ENCODE peak calls at places on chromosome 14, in seven cellular contexts. Q is mesothelial cell of epicardium, O is left colon, I is psoas muscle, J is body of pancreas, Z is bronchial epithelial cell, K is HS-5. B is an unnamed sample.

GRCh38 chr14:64763801-64764511 is 59.7 kb downstream of the PLEKHG3 start:
- DNase-seq in K (no peak), O (no peak), Q (no peak), J (no peak), Z (no peak), I (no peak), B (no peak)

GRCh38 chr14:105299654-105300541 is 903 bp downstream of the BRF1 start:
- DNase-seq in K (no peak), Q (no peak), Z (no peak), I (peak; percentile 62), O (no peak), J (peak; percentile 61), B (no peak)

GRCh38 chr14:104797112-104798044 is 1.8 kb upstream of the AKT1 start:
- DNase-seq in Q (no peak), K (no peak), I (no peak), J (no peak), O (no peak), Z (no peak), B (no peak)

GRCh38 chr14:77011226-77011762 is 17.2 kb downstream of the IRF2BPL start:
- DNase-seq in O (peak; percentile 76), I (no peak), Q (no peak), K (no peak), J (no peak), Z (no peak), B (no peak)

GRCh38 chr14:95895720-95896119 is 19.1 kb downstream of the TUNAR start:
- DNase-seq in O (no peak), J (peak; percentile 53), K (no peak), Q (no peak), I (no peak), Z (no peak), B (no peak)

GRCh38 chr14:93115920-93116675 is at the start of gene ITPK1:
- DNase-seq in J (peak; percentile 65), O (peak; percentile 54), Z (peak; percentile 11), K (no peak), Q (peak; percentile 50), I (peak; percentile 61), B (no peak)

GRCh38 chr14:86115972-86116371 is 586.0 kb downstream of the FLRT2 start:
- DNase-seq in Z (no peak), O (no peak), K (no peak), I (no peak), Q (no peak), J (no peak), B (no peak)

GRCh38 chr14:23436327-23437141 is 1.1 kb upstream of the MYH7 start:
- DNase-seq in Z (no peak), O (no peak), J (peak; percentile 57), Q (no peak), I (no peak), K (no peak), B (peak; percentile 29)

GRCh38 chr14:93231129-93231979 is 24.3 kb downstream of the UBR7 start:
- DNase-seq in Z (peak; percentile 41), K (no peak), I (no peak), J (peak; percentile 29), O (no peak), Q (no peak), B (peak; percentile 57)

GRCh38 chr14:24874514-24875202 is 175.3 kb downstream of the STXBP6 start:
- DNase-seq in K (no peak), O (no peak), Z (no peak), I (no peak), J (no peak), Q (no peak), B (no peak)

GRCh38 chr14:53855574-53855973 is 101.1 kb downstream of the BMP4 start:
- DNase-seq in O (no peak), Q (no peak), J (no peak), K (no peak), Z (peak; percentile 54), I (no peak), B (no peak)

GRCh38 chr14:54465654-54466053 is 23.1 kb downstream of the GMFB start:
- DNase-seq in Z (no peak), J (no peak), Q (no peak), I (no peak), O (no peak), K (no peak), B (no peak)

GRCh38 chr14:65102441-65103149 is at the start of gene MAX:
- DNase-seq in K (peak; percentile 85), Z (peak; percentile 92), I (peak; percentile 98), Q (peak; percentile 91), O (peak; percentile 99), J (peak; percentile 97), B (peak; percentile 99)

GRCh38 chr14:91228112-91229004 is 16.1 kb downstream of the GPR68 start:
- DNase-seq in I (no peak), Q (no peak), J (no peak), O (no peak), Z (peak; percentile 96), K (peak; percentile 24), B (no peak)

GRCh38 chr14:92987713-92988510 is 65.0 kb downstream of the CHGA start:
- DNase-seq in J (no peak), I (no peak), Q (no peak), K (no peak), Z (no peak), O (no peak), B (no peak)

GRCh38 chr14:86912689-86913088 is 1080.3 kb downstream of the GALC start:
- DNase-seq in O (no peak), Q (no peak), I (no peak), K (no peak), J (no peak), Z (no peak), B (no peak)

GRCh38 chr14:76964695-76965094 is 63.8 kb downstream of the IRF2BPL start:
- DNase-seq in I (no peak), Z (no peak), J (no peak), Q (no peak), K (no peak), O (no peak), B (no peak)

GRCh38 chr14:58871972-58872530 is 234.3 kb downstream of the DACT1 start:
- DNase-seq in K (no peak), O (no peak), I (no peak), Z (peak; percentile 10), Q (no peak), J (no peak), B (no peak)

GRCh38 chr14:105019861-105020814 is 745 bp downstream of the CDCA4 start:
- DNase-seq in K (no peak), Q (peak; percentile 47), O (no peak), Z (no peak), I (peak; percentile 24), J (peak; percentile 34), B (no peak)

GRCh38 chr14:48536318-48536717 is 860.9 kb upstream of the MDGA2 start:
- DNase-seq in Z (no peak), Q (no peak), I (no peak), J (no peak), O (no peak), K (no peak), B (no peak)

GRCh38 chr14:104771918-104772706 is 19.2 kb downstream of the SIVA1 start:
- DNase-seq in Z (no peak), Q (no peak), I (no peak), J (no peak), O (no peak), K (no peak), B (no peak)

GRCh38 chr14:65926504-65926903 is 514.0 kb downstream of the FUT8 start:
- DNase-seq in Z (no peak), I (no peak), Q (no peak), J (no peak), O (no peak), K (no peak), B (no peak)

B was measured in occipital lobe.